ENCODE peak calls at places on chromosomes 16 and 17, in six cellular contexts. I is tibial artery, U is esophagus muscularis mucosa, S is H1, C is pancreas, M is heart right ventricle. Z is an unnamed sample. For H3K9me3, the result is how much of the 10 kb centered on the place peaks cover.

GRCh38 chr16:57730771-57731730 is 4.5 kb upstream of the KATNB1 start:
- DNase-seq in S (no peak), M (no peak), I (no peak), C (no peak), U (no peak), Z (no peak)

GRCh38 chr16:19236561-19236960 is 49.0 kb upstream of the CLEC19A start:
- DNase-seq in C (no peak), M (no peak), U (no peak), S (no peak), I (no peak), Z (no peak)

GRCh38 chr17:76179496-76180467 is 38.7 kb upstream of the FOXJ1 start:
- DNase-seq in M (no peak), C (no peak), U (no peak), I (no peak), S (no peak), Z (peak)

GRCh38 chr17:43839670-43840101 is 6.7 kb upstream of the MPP3 start:
- DNase-seq in C (peak), U (no peak), M (no peak), S (no peak), I (no peak), Z (no peak)

GRCh38 chr16:7518158-7518557 is 185.5 kb downstream of the RBFOX1 start:
- DNase-seq in S (no peak), I (no peak), C (no peak), U (no peak), M (no peak), Z (no peak)

GRCh38 chr17:19867654-19868395 is at the start of gene ULK2:
- DNase-seq in I (peak), U (no peak), S (no peak), C (peak), M (peak), Z (peak)

GRCh38 chr16:86734559-86735480 is 156.5 kb downstream of the FOXL1 start:
- DNase-seq in C (no peak), I (no peak), M (no peak), U (no peak), S (no peak), Z (no peak)

GRCh38 chr16:70437582-70438324 is 1.1 kb downstream of the ST3GAL2 start:
- DNase-seq in U (no peak), C (no peak), S (no peak), I (no peak), M (no peak), Z (no peak)

GRCh38 chr16:21279501-21279900 is 1.4 kb upstream of the CRYM start:
- DNase-seq in C (no peak), M (no peak), I (no peak), U (peak), S (no peak), Z (no peak)

GRCh38 chr16:85510203-85510602 is 102.9 kb upstream of the GSE1 start:
- DNase-seq in C (no peak), M (no peak), I (no peak), S (no peak), U (no peak), Z (no peak)

GRCh38 chr17:2485543-2485942 is 26.1 kb downstream of the METTL16 start:
- DNase-seq in U (no peak), I (no peak), M (no peak), C (no peak), S (no peak), Z (no peak)

GRCh38 chr17:75878174-75878998 is at the start of gene TRIM47:
- DNase-seq in U (no peak), C (peak), S (no peak), I (peak), M (peak), Z (no peak)

GRCh38 chr17:12133183-12133582 is 112.5 kb downstream of the MAP2K4 start:
- DNase-seq in M (no peak), I (no peak), U (no peak), S (no peak), C (no peak), Z (no peak)

GRCh38 chr17:3732171-3732570 is 8.5 kb downstream of the HASPIN start:
- DNase-seq in M (no peak), C (no peak), I (no peak), U (no peak), S (no peak), Z (no peak)

GRCh38 chr17:10999484-10999883 is 161.6 kb upstream of the PIRT start:
- DNase-seq in U (no peak), C (no peak), M (no peak), I (no peak), S (no peak), Z (no peak)

GRCh38 chr16:84461504-84462295 is 42.8 kb downstream of the MEAK7 start:
- DNase-seq in I (peak), M (no peak), U (no peak), S (no peak), C (no peak), Z (no peak)

GRCh38 chr16:86991679-86992078 is 325.5 kb downstream of the C16orf95 start:
- DNase-seq in U (no peak), M (no peak), I (no peak), S (no peak), C (no peak), Z (no peak)

GRCh38 chr17:38455288-38455915 is 27.1 kb downstream of the ARHGAP23 start:
- DNase-seq in U (no peak), M (no peak), S (no peak), C (no peak), I (no peak), Z (no peak)
- H3K27ac ChIP-seq in U (peak), M (peak), S (no peak), C (no peak), I (peak), Z (no peak)

DNA sequence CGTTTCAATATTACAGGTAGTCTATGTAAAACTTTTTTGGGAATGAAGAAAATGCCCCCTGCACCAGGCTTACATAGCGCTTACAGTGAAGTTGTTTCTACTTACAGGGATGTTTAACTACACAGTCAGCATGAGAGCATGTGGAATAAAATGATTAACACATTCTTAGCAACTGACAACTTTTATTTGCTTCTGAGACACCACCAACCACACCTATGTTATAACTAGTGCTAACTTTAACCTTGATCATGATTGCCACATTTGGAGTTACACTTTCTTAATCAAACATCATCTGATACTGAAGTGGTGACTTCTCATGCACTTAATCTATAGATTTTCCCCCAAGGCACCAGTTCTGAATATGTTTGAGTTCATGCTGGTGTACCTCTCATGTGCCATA is 20.3 kb upstream of the ZNF267 start:
- DNase-seq in C (no peak), M (no peak), S (no peak), I (no peak), U (no peak), Z (no peak)
- H3K9me3 ChIP-seq in C (under half), M (under half), S (under half), I (under half), U (under half), Z (under half)

GRCh38 chr17:73974536-73974935 is 228.9 kb upstream of the RPL38 start:
- DNase-seq in I (no peak), U (no peak), M (no peak), C (no peak), S (no peak), Z (no peak)

GRCh38 chr17:73973881-73974409 is 229.5 kb upstream of the RPL38 start:
- DNase-seq in I (peak), S (no peak), M (peak), U (no peak), C (peak), Z (no peak)

GRCh38 chr17:73972901-73973300 is 230.6 kb upstream of the RPL38 start:
- DNase-seq in C (no peak), S (no peak), I (peak), U (no peak), M (no peak), Z (no peak)

GRCh38 chr17:73976676-73977521 is 226.6 kb upstream of the RPL38 start:
- DNase-seq in I (no peak), S (no peak), M (peak), C (no peak), U (no peak), Z (no peak)

GRCh38 chr17:73976147-73976546 is 227.3 kb upstream of the RPL38 start:
- DNase-seq in U (no peak), C (no peak), I (peak), S (no peak), M (no peak), Z (no peak)
- TF ChIP-seq CTCF in U (no peak), C (no peak), I (no peak), S (no peak), M (no peak), Z (no peak)

DNA sequence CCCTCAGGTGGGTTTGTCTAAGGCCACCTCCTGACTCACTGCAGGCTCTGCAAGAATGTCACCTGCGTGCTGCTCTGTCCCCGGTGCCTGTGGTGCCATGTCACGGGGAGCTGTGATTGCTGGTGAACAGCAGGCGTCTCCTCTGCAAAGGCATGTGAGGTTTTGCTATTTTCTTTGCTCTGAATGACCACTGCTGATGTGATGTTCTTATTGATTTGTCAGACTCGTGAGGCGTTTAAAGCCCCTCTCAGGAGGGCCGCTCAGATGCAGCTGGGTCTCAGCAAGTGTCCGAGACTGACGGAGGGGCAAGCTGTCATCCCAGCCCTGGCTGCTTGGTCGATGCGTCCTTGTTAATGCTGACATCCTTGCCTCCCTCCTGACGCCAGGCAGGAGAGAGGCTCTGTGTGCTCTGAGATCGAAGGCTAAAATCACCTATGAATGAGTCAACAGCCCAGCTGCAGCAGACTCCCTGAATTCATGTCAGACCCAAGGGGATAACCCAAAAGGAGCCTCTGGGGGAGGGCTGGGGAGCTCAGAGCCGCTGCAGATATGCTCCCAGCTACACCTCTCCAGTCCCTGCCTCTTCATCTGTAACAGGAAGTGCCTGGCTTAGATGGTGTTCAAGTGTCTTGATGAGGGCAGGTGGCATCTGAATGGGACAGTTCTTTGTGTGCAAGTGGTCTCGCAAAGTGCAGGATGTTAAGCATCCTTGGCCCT is 11.8 kb upstream of the PEMT start:
- DNase-seq in U (no peak), M (no peak), C (no peak), I (no peak), S (no peak), Z (no peak)
- H3K27ac ChIP-seq in U (no peak), M (no peak), C (no peak), I (no peak), S (no peak), Z (no peak)

DNA sequence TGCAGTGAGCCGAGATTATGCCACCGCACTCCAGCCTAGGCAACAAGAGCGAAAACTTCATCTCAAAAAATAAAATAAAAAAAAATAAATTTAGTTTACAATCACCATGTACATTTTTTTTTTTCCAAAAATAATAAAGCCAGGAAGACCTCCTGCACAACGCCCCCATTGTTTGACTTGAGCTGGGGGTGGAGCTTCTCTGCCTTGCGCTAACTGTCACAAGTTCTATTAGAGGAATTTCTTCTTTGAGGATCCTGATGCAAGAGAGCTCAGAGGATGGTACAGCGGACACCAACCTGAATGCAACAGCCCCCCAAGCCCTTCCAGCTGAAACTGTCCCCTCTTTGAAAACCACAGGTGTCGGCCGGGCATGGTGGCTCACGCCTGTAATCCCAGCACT is 24.9 kb upstream of the CBX4 start:
- DNase-seq in S (no peak), M (no peak), I (no peak), U (no peak), C (no peak), Z (no peak)
- H3K9me3 ChIP-seq in S (under half), M (under half), I (under half), U (under half), C (under half), Z (under half)

DNA sequence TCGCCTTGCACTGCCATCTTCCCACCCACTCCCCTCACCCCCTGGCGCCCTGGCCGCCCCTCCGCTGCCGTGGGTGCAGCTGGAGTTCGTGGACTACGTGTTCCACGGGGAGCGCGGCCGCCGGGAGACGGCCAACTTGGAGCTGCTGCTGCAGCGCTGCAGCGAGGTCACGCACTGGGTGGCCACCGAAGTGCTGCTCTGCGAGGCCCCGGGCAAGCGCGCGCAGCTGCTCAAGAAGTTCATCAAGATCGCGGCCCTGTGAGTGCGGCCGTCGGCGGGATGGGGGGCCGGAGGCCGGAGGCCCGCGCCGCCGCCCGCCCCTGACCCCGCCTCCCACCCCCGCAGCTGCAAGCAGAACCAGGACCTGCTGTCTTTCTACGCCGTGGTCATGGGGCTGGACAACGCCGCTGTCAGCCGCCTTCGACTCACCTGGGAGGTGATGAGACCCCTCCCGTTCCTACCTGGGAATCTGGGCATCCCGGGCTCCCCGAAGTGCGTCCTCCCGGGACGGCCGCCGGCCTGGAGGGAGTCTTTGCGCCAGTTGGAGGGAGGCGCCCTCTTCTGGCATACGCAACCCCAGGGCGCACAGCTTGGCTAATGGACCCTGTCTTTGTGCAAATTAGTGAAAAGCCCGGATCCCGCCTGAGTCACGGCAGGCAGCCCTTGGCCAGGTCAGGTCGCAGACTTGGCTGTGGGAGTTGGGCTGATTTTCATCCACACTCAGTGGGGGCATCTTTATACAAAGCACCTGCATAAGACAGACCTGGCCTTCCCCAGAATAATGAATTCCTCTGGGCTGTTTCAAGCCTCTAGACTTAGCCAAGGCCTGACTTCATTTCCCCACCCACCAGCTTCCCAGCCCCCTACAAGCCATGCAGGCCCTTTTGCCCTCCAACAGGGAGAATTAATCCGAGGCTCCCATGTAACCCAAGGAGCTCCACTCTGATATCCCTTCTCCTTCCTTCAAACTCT is 14.3 kb downstream of the RAPGEFL1 start:
- DNase-seq in U (peak), M (peak), I (peak), S (peak), C (peak), Z (peak)
- TF ChIP-seq CTCF in U (peak), M (peak), I (peak), S (peak), C (peak), Z (peak)

GRCh38 chr17:77466596-77467223 is 325.9 kb downstream of the SEC14L1 start:
- DNase-seq in U (no peak), I (no peak), S (no peak), M (no peak), C (no peak), Z (no peak)
- H3K27ac ChIP-seq in U (peak), I (no peak), S (peak), M (peak), C (peak), Z (peak)

DNA sequence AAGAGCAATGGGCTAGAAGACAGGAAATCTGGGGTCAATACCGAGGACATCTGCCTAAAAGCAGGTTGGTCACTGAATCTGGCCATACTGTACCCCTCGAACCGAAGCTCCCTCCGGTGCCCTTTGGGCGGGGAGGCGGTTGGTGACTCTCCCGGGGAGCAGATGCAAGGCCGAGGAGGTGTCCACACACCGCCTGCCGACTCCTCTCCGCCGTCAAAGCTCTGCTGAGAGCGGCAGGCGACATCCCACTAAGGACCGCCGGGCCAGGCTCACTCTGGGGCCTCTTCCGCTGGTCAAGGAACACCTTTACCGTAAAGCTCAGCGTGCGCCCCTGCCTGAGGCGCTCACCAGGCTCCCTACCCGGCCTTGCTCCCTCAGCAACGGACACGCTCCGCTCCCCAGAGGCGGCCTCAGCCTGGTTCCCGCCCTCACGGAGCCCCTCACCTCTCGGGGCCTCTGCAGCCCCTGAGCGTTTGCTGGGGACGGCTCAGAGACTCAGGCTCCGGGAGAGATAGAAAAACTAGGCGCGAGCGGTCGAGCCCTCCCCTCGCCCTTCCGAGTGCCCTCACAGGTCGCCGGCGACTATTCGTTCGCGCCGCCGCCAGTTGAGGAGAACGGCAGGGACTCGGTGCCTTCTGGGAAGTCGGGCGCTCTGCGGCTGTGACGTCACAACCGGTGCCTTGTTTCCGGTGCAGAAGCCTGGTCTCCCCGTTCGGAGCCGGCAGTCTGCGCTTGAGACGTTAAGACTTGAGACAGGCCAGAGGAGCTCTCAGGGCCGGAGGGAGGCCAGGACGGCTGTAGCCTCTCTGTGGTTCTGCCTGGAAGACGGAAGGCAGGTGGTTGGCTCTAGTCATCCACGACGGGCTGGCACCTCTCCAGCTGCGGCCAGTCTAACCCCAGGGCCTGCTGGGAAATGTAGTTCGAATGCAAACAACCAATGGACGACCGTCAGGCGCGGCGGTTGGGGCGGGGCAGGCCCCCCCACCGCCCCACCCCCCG is at the start of gene ZNF200:
- DNase-seq in M (peak), U (peak), S (peak), I (peak), C (peak), Z (peak)
- H3K9me3 ChIP-seq in M (under half), U (under half), S (under half), I (under half), C (under half), Z (under half)

GRCh38 chr16:30829130-30830071 is 42.4 kb upstream of the ZNF629 start:
- DNase-seq in C (no peak), M (no peak), I (peak), S (no peak), U (no peak), Z (no peak)
- TF ChIP-seq CTCF in C (no peak), M (no peak), I (no peak), S (no peak), U (no peak), Z (no peak)